ENCODE peak calls at places on chromosomes 13 and 19, in eight cellular contexts. One of them, this sample, is unnamed.

GRCh38 chr13:51845574-51846318 is 769 bp upstream of the TMEM272 start:
- DNase-seq in ELF-1: no peak
- DNase-seq in head of caudate nucleus: no peak
- DNase-seq in astrocyte of the spinal cord: no peak
- DNase-seq in activated naive CD8-positive, alpha-beta T cell treated with anti-CD3 and anti-CD28 coated beads, Interleukin-2, amount 10 ng/mL, durations not matched to agents 7 days and 5 days: no peak
- DNase-seq in A172: no peak
- DNase-seq in GM12878: no peak
- DNase-seq in cardiac fibroblast: no peak
- DNase-seq in this sample: no peak

GRCh38 chr19:21595185-21595584 is 89.8 kb downstream of the ZNF429 start:
- DNase-seq in A172: no peak
- DNase-seq in activated naive CD8-positive, alpha-beta T cell treated with anti-CD3 and anti-CD28 coated beads, Interleukin-2, amount 10 ng/mL, durations not matched to agents 7 days and 5 days: no peak
- DNase-seq in GM12878: no peak
- DNase-seq in cardiac fibroblast: no peak
- DNase-seq in astrocyte of the spinal cord: no peak
- DNase-seq in ELF-1: no peak
- DNase-seq in head of caudate nucleus: no peak
- DNase-seq in this sample: no peak

GRCh38 chr19:18385359-18385674 is 641 bp upstream of the GDF15 start:
- DNase-seq in ELF-1: no peak
- DNase-seq in A172: no peak
- DNase-seq in astrocyte of the spinal cord: no peak
- DNase-seq in GM12878: no peak
- DNase-seq in head of caudate nucleus: no peak
- DNase-seq in cardiac fibroblast: no peak
- DNase-seq in activated naive CD8-positive, alpha-beta T cell treated with anti-CD3 and anti-CD28 coated beads, Interleukin-2, amount 10 ng/mL, durations not matched to agents 7 days and 5 days: no peak
- DNase-seq in this sample: no peak

GRCh38 chr13:40984670-40985366 is 34.3 kb downstream of the ELF1 start:
- DNase-seq in head of caudate nucleus: no peak
- DNase-seq in activated naive CD8-positive, alpha-beta T cell treated with anti-CD3 and anti-CD28 coated beads, Interleukin-2, amount 10 ng/mL, durations not matched to agents 7 days and 5 days: no peak
- DNase-seq in GM12878: peak
- DNase-seq in astrocyte of the spinal cord: no peak
- DNase-seq in cardiac fibroblast: peak
- DNase-seq in A172: peak
- DNase-seq in ELF-1: no peak
- DNase-seq in this sample: no peak

GRCh38 chr13:112618501-112618900 is 30.5 kb upstream of the TUBGCP3 start:
- DNase-seq in cardiac fibroblast: no peak
- DNase-seq in ELF-1: no peak
- DNase-seq in A172: no peak
- DNase-seq in head of caudate nucleus: no peak
- DNase-seq in GM12878: no peak
- DNase-seq in astrocyte of the spinal cord: no peak
- DNase-seq in activated naive CD8-positive, alpha-beta T cell treated with anti-CD3 and anti-CD28 coated beads, Interleukin-2, amount 10 ng/mL, durations not matched to agents 7 days and 5 days: no peak
- DNase-seq in this sample: no peak

GRCh38 chr19:58395220-58395978 is at the start of gene RNF225:
- DNase-seq in GM12878: no peak
- DNase-seq in head of caudate nucleus: no peak
- DNase-seq in cardiac fibroblast: no peak
- DNase-seq in activated naive CD8-positive, alpha-beta T cell treated with anti-CD3 and anti-CD28 coated beads, Interleukin-2, amount 10 ng/mL, durations not matched to agents 7 days and 5 days: no peak
- DNase-seq in ELF-1: peak
- DNase-seq in A172: no peak
- DNase-seq in astrocyte of the spinal cord: no peak
- DNase-seq in this sample: no peak

GRCh38 chr13:60047943-60048342 is 115.8 kb downstream of the DIAPH3 start:
- DNase-seq in astrocyte of the spinal cord: peak
- DNase-seq in A172: no peak
- DNase-seq in head of caudate nucleus: no peak
- DNase-seq in GM12878: no peak
- DNase-seq in activated naive CD8-positive, alpha-beta T cell treated with anti-CD3 and anti-CD28 coated beads, Interleukin-2, amount 10 ng/mL, durations not matched to agents 7 days and 5 days: no peak
- DNase-seq in ELF-1: no peak
- DNase-seq in cardiac fibroblast: peak
- DNase-seq in this sample: no peak

GRCh38 chr19:743168-743687 is 7.7 kb upstream of the MISP start:
- DNase-seq in head of caudate nucleus: no peak
- DNase-seq in activated naive CD8-positive, alpha-beta T cell treated with anti-CD3 and anti-CD28 coated beads, Interleukin-2, amount 10 ng/mL, durations not matched to agents 7 days and 5 days: no peak
- DNase-seq in ELF-1: peak
- DNase-seq in astrocyte of the spinal cord: no peak
- DNase-seq in GM12878: no peak
- DNase-seq in cardiac fibroblast: peak
- DNase-seq in A172: no peak
- DNase-seq in this sample: no peak